ENCODE peak calls at places on chromosomes 6 and 20, in five cellular contexts. One of them, this sample, is unnamed.

GRCh38 chr6:46894429-46894828 is 27.3 kb downstream of the ADGRF5 start:
- DNase-seq in RWPE1: no peak
- DNase-seq in stimulated activated CD4-positive, alpha-beta T cell treated with anti-CD3 and anti-CD28 coated beads, Interleukin-15, amount 100 ng/mL, for 1 hour: no peak
- DNase-seq in mesenteric fat pad: no peak
- DNase-seq in activated CD8-positive, alpha-beta memory T cell treated with anti-CD3 and anti-CD28 coated beads, Interleukin-2, amount 10 ng/mL, durations not matched to agents 7 days and 5 days: no peak
- DNase-seq in this sample: no peak

GRCh38 chr6:163965426-163966348 is 551.2 kb downstream of the QKI start:
- DNase-seq in RWPE1: no peak
- DNase-seq in stimulated activated CD4-positive, alpha-beta T cell treated with anti-CD3 and anti-CD28 coated beads, Interleukin-15, amount 100 ng/mL, for 1 hour: no peak
- DNase-seq in mesenteric fat pad: no peak
- DNase-seq in activated CD8-positive, alpha-beta memory T cell treated with anti-CD3 and anti-CD28 coated beads, Interleukin-2, amount 10 ng/mL, durations not matched to agents 7 days and 5 days: no peak
- DNase-seq in this sample: no peak

GRCh38 chr20:2124632-2125131 is 23.1 kb downstream of the STK35 start:
- DNase-seq in RWPE1: no peak
- DNase-seq in stimulated activated CD4-positive, alpha-beta T cell treated with anti-CD3 and anti-CD28 coated beads, Interleukin-15, amount 100 ng/mL, for 1 hour: no peak
- DNase-seq in mesenteric fat pad: no peak
- DNase-seq in activated CD8-positive, alpha-beta memory T cell treated with anti-CD3 and anti-CD28 coated beads, Interleukin-2, amount 10 ng/mL, durations not matched to agents 7 days and 5 days: no peak
- DNase-seq in this sample: no peak

GRCh38 chr6:3402310-3403243 is 54.3 kb downstream of the SLC22A23 start:
- DNase-seq in RWPE1: peak; percentile 66
- DNase-seq in stimulated activated CD4-positive, alpha-beta T cell treated with anti-CD3 and anti-CD28 coated beads, Interleukin-15, amount 100 ng/mL, for 1 hour: no peak
- DNase-seq in mesenteric fat pad: no peak
- DNase-seq in activated CD8-positive, alpha-beta memory T cell treated with anti-CD3 and anti-CD28 coated beads, Interleukin-2, amount 10 ng/mL, durations not matched to agents 7 days and 5 days: no peak
- DNase-seq in this sample: no peak

GRCh38 chr6:21999012-21999528 is 297.8 kb downstream of the PRL start:
- DNase-seq in RWPE1: no peak
- DNase-seq in stimulated activated CD4-positive, alpha-beta T cell treated with anti-CD3 and anti-CD28 coated beads, Interleukin-15, amount 100 ng/mL, for 1 hour: no peak
- DNase-seq in mesenteric fat pad: no peak
- DNase-seq in activated CD8-positive, alpha-beta memory T cell treated with anti-CD3 and anti-CD28 coated beads, Interleukin-2, amount 10 ng/mL, durations not matched to agents 7 days and 5 days: no peak
- DNase-seq in this sample: no peak

GRCh38 chr6:131828946-131829345 is 21.1 kb downstream of the ENPP1 start:
- DNase-seq in RWPE1: no peak
- DNase-seq in stimulated activated CD4-positive, alpha-beta T cell treated with anti-CD3 and anti-CD28 coated beads, Interleukin-15, amount 100 ng/mL, for 1 hour: no peak
- DNase-seq in mesenteric fat pad: no peak
- DNase-seq in activated CD8-positive, alpha-beta memory T cell treated with anti-CD3 and anti-CD28 coated beads, Interleukin-2, amount 10 ng/mL, durations not matched to agents 7 days and 5 days: no peak
- DNase-seq in this sample: no peak

GRCh38 chr6:30884521-30885480 is 482 bp downstream of the DDR1 start:
- DNase-seq in RWPE1: peak; percentile 60
- DNase-seq in stimulated activated CD4-positive, alpha-beta T cell treated with anti-CD3 and anti-CD28 coated beads, Interleukin-15, amount 100 ng/mL, for 1 hour: no peak
- DNase-seq in mesenteric fat pad: peak; percentile 88
- DNase-seq in activated CD8-positive, alpha-beta memory T cell treated with anti-CD3 and anti-CD28 coated beads, Interleukin-2, amount 10 ng/mL, durations not matched to agents 7 days and 5 days: peak; percentile 49
- DNase-seq in this sample: no peak

GRCh38 chr6:143040018-143040417 is 20.7 kb upstream of the AIG1 start:
- DNase-seq in RWPE1: no peak
- DNase-seq in stimulated activated CD4-positive, alpha-beta T cell treated with anti-CD3 and anti-CD28 coated beads, Interleukin-15, amount 100 ng/mL, for 1 hour: no peak
- DNase-seq in mesenteric fat pad: no peak
- DNase-seq in activated CD8-positive, alpha-beta memory T cell treated with anti-CD3 and anti-CD28 coated beads, Interleukin-2, amount 10 ng/mL, durations not matched to agents 7 days and 5 days: no peak
- DNase-seq in this sample: no peak

GRCh38 chr6:32439708-32440214 is at the start of gene HLA-DRA:
- DNase-seq in RWPE1: peak; percentile 74
- DNase-seq in stimulated activated CD4-positive, alpha-beta T cell treated with anti-CD3 and anti-CD28 coated beads, Interleukin-15, amount 100 ng/mL, for 1 hour: no peak
- DNase-seq in mesenteric fat pad: no peak
- DNase-seq in activated CD8-positive, alpha-beta memory T cell treated with anti-CD3 and anti-CD28 coated beads, Interleukin-2, amount 10 ng/mL, durations not matched to agents 7 days and 5 days: peak; percentile 60
- DNase-seq in this sample: no peak

GRCh38 chr6:119158057-119158848 is 79.8 kb upstream of the FAM184A start:
- DNase-seq in RWPE1: no peak
- DNase-seq in stimulated activated CD4-positive, alpha-beta T cell treated with anti-CD3 and anti-CD28 coated beads, Interleukin-15, amount 100 ng/mL, for 1 hour: no peak
- DNase-seq in mesenteric fat pad: no peak
- DNase-seq in activated CD8-positive, alpha-beta memory T cell treated with anti-CD3 and anti-CD28 coated beads, Interleukin-2, amount 10 ng/mL, durations not matched to agents 7 days and 5 days: no peak
- DNase-seq in this sample: peak; percentile 78

GRCh38 chr6:22737331-22737730 is 168.0 kb downstream of the HDGFL1 start:
- DNase-seq in RWPE1: no peak
- DNase-seq in stimulated activated CD4-positive, alpha-beta T cell treated with anti-CD3 and anti-CD28 coated beads, Interleukin-15, amount 100 ng/mL, for 1 hour: no peak
- DNase-seq in mesenteric fat pad: no peak
- DNase-seq in activated CD8-positive, alpha-beta memory T cell treated with anti-CD3 and anti-CD28 coated beads, Interleukin-2, amount 10 ng/mL, durations not matched to agents 7 days and 5 days: no peak
- DNase-seq in this sample: no peak

GRCh38 chr6:112283621-112284020 is 29.3 kb upstream of the LAMA4 start:
- DNase-seq in RWPE1: no peak
- DNase-seq in stimulated activated CD4-positive, alpha-beta T cell treated with anti-CD3 and anti-CD28 coated beads, Interleukin-15, amount 100 ng/mL, for 1 hour: no peak
- DNase-seq in mesenteric fat pad: no peak
- DNase-seq in activated CD8-positive, alpha-beta memory T cell treated with anti-CD3 and anti-CD28 coated beads, Interleukin-2, amount 10 ng/mL, durations not matched to agents 7 days and 5 days: no peak
- DNase-seq in this sample: no peak

GRCh38 chr6:157710604-157711003 is 112.4 kb upstream of the SNX9 start:
- DNase-seq in RWPE1: no peak
- DNase-seq in stimulated activated CD4-positive, alpha-beta T cell treated with anti-CD3 and anti-CD28 coated beads, Interleukin-15, amount 100 ng/mL, for 1 hour: no peak
- DNase-seq in mesenteric fat pad: no peak
- DNase-seq in activated CD8-positive, alpha-beta memory T cell treated with anti-CD3 and anti-CD28 coated beads, Interleukin-2, amount 10 ng/mL, durations not matched to agents 7 days and 5 days: no peak
- DNase-seq in this sample: no peak

GRCh38 chr6:119349341-119350201 is at the start of gene MAN1A1:
- DNase-seq in RWPE1: peak; percentile 92
- DNase-seq in stimulated activated CD4-positive, alpha-beta T cell treated with anti-CD3 and anti-CD28 coated beads, Interleukin-15, amount 100 ng/mL, for 1 hour: peak; percentile 84
- DNase-seq in mesenteric fat pad: peak; percentile 97
- DNase-seq in activated CD8-positive, alpha-beta memory T cell treated with anti-CD3 and anti-CD28 coated beads, Interleukin-2, amount 10 ng/mL, durations not matched to agents 7 days and 5 days: peak; percentile 92
- DNase-seq in this sample: peak; percentile 95

GRCh38 chr20:3164043-3164762 is 4.5 kb upstream of the FASTKD5 start:
- DNase-seq in RWPE1: no peak
- DNase-seq in stimulated activated CD4-positive, alpha-beta T cell treated with anti-CD3 and anti-CD28 coated beads, Interleukin-15, amount 100 ng/mL, for 1 hour: no peak
- DNase-seq in mesenteric fat pad: peak; percentile 82
- DNase-seq in activated CD8-positive, alpha-beta memory T cell treated with anti-CD3 and anti-CD28 coated beads, Interleukin-2, amount 10 ng/mL, durations not matched to agents 7 days and 5 days: no peak
- DNase-seq in this sample: no peak

GRCh38 chr20:22619806-22620205 is 35.4 kb upstream of the FOXA2 start:
- DNase-seq in RWPE1: no peak
- DNase-seq in stimulated activated CD4-positive, alpha-beta T cell treated with anti-CD3 and anti-CD28 coated beads, Interleukin-15, amount 100 ng/mL, for 1 hour: no peak
- DNase-seq in mesenteric fat pad: no peak
- DNase-seq in activated CD8-positive, alpha-beta memory T cell treated with anti-CD3 and anti-CD28 coated beads, Interleukin-2, amount 10 ng/mL, durations not matched to agents 7 days and 5 days: no peak
- DNase-seq in this sample: no peak

GRCh38 chr6:2986722-2987196 is 12.9 kb upstream of the NQO2 start:
- DNase-seq in RWPE1: no peak
- DNase-seq in stimulated activated CD4-positive, alpha-beta T cell treated with anti-CD3 and anti-CD28 coated beads, Interleukin-15, amount 100 ng/mL, for 1 hour: no peak
- DNase-seq in mesenteric fat pad: no peak
- DNase-seq in activated CD8-positive, alpha-beta memory T cell treated with anti-CD3 and anti-CD28 coated beads, Interleukin-2, amount 10 ng/mL, durations not matched to agents 7 days and 5 days: no peak
- DNase-seq in this sample: no peak

GRCh38 chr6:96823743-96824142 is 13.5 kb downstream of the GPR63 start:
- DNase-seq in RWPE1: no peak
- DNase-seq in stimulated activated CD4-positive, alpha-beta T cell treated with anti-CD3 and anti-CD28 coated beads, Interleukin-15, amount 100 ng/mL, for 1 hour: no peak
- DNase-seq in mesenteric fat pad: no peak
- DNase-seq in activated CD8-positive, alpha-beta memory T cell treated with anti-CD3 and anti-CD28 coated beads, Interleukin-2, amount 10 ng/mL, durations not matched to agents 7 days and 5 days: no peak
- DNase-seq in this sample: no peak

This sample was measured in cardiac septum.